ENCODE peak calls at places on chromosomes 13 and 19, in six cellular contexts. B is A549, T is GM23338, L is K562, O is SK-N-SH, I is Panc1. J is an unnamed sample.

GRCh38 chr13:98780451-98780850 is 28.0 kb upstream of the SLC15A1 start:
- DNase-seq in B (no peak), T (no peak), L (no peak), O (no peak), I (no peak), J (no peak)

GRCh38 chr19:752652-753517 is 2.0 kb downstream of the MISP start:
- DNase-seq in B (peak; percentile 95), T (no peak), L (peak; percentile 21), O (no peak), I (no peak), J (peak; percentile 32)

GRCh38 chr19:18541992-18542935 is 1.1 kb downstream of the FKBP8 start:
- DNase-seq in B (no peak), T (peak; percentile 62), L (peak; percentile 41), O (no peak), I (no peak), J (no peak)

GRCh38 chr19:50300814-50301606 is 28.2 kb downstream of the KCNC3 start:
- DNase-seq in B (peak; percentile 81), T (no peak), L (no peak), O (no peak), I (peak; percentile 15), J (no peak)

GRCh38 chr19:2324220-2324948 is 4.0 kb downstream of the LSM7 start:
- DNase-seq in B (no peak), T (no peak), L (no peak), O (no peak), I (no peak), J (no peak)

GRCh38 chr13:91904597-91904996 is 506.2 kb downstream of the GPC5 start:
- DNase-seq in B (no peak), T (no peak), L (no peak), O (no peak), I (no peak), J (no peak)

GRCh38 chr13:88586263-88586662 is 915.1 kb downstream of the SLITRK5 start:
- DNase-seq in B (no peak), T (no peak), L (no peak), O (no peak), I (no peak), J (no peak)

GRCh38 chr19:31356587-31357314 is 7.5 kb upstream of the TSHZ3 start:
- DNase-seq in B (no peak), T (peak; percentile 80), L (peak; percentile 52), O (peak; percentile 32), I (no peak), J (peak; percentile 50)

GRCh38 chr13:110282316-110282841 is 24.6 kb downstream of the COL4A1 start:
- DNase-seq in B (no peak), T (no peak), L (no peak), O (no peak), I (no peak), J (no peak)

GRCh38 chr13:48661112-48661511 is 7.4 kb downstream of the CYSLTR2 start:
- DNase-seq in B (no peak), T (no peak), L (no peak), O (no peak), I (no peak), J (no peak)

GRCh38 chr13:48656621-48657020 is 2.9 kb downstream of the CYSLTR2 start:
- DNase-seq in B (no peak), T (no peak), L (no peak), O (no peak), I (no peak), J (peak; percentile 71)

GRCh38 chr13:48660356-48661076 is 6.8 kb downstream of the CYSLTR2 start:
- DNase-seq in B (no peak), T (no peak), L (no peak), O (no peak), I (no peak), J (peak; percentile 92)

GRCh38 chr13:48667136-48667535 is 13.4 kb downstream of the CYSLTR2 start:
- DNase-seq in B (no peak), T (no peak), L (no peak), O (no peak), I (no peak), J (no peak)

GRCh38 chr13:48662226-48662625 is 8.5 kb downstream of the CYSLTR2 start:
- DNase-seq in B (no peak), T (no peak), L (no peak), O (no peak), I (no peak), J (no peak)
- TF ChIP-seq REST in B (no peak), T (no peak), L (no peak), O (no peak), I (no peak), J (no peak)

GRCh38 chr19:12939908-12940533 is 1.6 kb downstream of the CALR start:
- DNase-seq in B (no peak), T (no peak), L (no peak), O (no peak), I (no peak), J (no peak)
- H3K27ac ChIP-seq in B (no peak overlapping the region), T (peak overlapping the region; percentile 79), L (peak overlapping the region; percentile 60), O (peak overlapping the region; percentile 71), I (peak overlapping the region; percentile 93), J (peak overlapping the region; percentile 97)

DNA sequence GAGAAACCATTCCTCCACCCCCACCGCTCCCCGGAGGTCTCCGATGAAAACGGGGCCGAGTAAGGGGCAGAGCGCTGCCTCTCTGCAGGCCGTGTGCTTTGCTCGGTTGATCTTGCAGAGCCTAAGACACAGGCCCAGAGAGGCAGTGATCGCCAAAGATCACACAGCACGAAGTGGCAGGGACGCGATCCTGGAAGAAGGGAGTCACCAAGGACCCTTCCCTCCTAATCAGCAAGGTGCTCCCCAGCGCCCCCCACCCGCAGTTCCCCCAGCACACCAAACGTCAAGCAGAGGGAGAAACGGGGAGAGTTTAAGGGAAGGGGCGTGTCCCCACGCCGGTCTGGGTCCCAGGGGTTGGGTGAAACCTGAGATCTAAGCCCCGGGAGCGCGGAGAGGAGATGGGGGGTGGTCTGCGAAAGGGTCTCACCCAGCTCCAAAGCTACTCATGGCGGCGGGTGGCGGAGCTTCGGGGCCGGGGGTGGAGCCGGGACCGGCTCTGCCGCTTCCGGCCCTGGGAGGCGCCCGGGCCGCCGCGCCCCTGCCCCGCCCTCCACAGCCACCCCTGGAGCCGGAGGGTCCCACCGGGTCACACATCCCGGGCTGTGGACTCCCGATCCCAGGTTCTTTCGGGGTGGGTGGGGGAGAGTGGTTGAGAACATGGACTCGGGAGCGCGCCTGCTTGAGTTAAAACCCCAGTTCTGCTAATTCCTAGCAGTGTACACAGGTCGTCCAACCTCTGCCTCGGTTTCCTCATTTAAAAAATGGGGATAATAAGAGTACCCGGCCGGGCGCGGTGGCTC is at the start of gene EML2:
- DNase-seq in B (peak; percentile 71), T (peak; percentile 97), L (peak; percentile 80), O (peak; percentile 15), I (no peak), J (no peak)
- TF ChIP-seq CTCF in B (peak; percentile 60), T (peak; percentile 39), L (peak; percentile 30), O (no peak), I (no peak), J (no peak)

GRCh38 chr13:106083620-106084350 is 451.7 kb downstream of the EFNB2 start:
- DNase-seq in B (no peak), T (peak; percentile 79), L (peak; percentile 2), O (peak; percentile 18), I (no peak), J (no peak)
- TF ChIP-seq REST in B (no peak), T (no peak), L (no peak), O (no peak), I (no peak), J (no peak)

DNA sequence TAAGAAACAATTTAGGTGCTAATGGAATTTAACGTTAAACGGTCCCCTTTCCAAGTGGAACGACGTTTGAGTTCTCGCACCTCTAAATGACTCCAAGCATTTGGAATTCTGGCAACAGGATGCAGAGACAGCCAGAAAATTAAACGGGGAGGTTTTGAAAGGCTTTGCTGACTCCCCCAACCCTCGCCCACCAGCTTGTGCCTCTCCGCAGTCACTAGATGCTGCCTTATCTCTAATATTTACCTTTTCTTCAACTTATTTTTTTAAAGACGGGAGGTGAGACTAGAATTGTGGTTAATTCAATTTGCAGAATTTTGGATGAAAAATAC is 2.5 kb downstream of the ZIC2 start:
- DNase-seq in B (no peak), T (no peak), L (no peak), O (peak; percentile 21), I (no peak), J (no peak)
- H3K27ac ChIP-seq in B (peak overlapping the region; percentile 84), T (peak overlapping the region; percentile 28), L (no peak overlapping the region), O (no peak overlapping the region), I (peak overlapping the region; percentile 92), J (no peak overlapping the region)

GRCh38 chr13:46146898-46147297 is 35.1 kb downstream of the LCP1 start:
- DNase-seq in B (no peak), T (peak; percentile 67), L (no peak), O (peak; percentile 42), I (no peak), J (no peak)
- TF ChIP-seq CTCF in B (peak; percentile 27), T (peak; percentile 55), L (no peak), O (peak; percentile 31), I (no peak), J (no peak)

DNA sequence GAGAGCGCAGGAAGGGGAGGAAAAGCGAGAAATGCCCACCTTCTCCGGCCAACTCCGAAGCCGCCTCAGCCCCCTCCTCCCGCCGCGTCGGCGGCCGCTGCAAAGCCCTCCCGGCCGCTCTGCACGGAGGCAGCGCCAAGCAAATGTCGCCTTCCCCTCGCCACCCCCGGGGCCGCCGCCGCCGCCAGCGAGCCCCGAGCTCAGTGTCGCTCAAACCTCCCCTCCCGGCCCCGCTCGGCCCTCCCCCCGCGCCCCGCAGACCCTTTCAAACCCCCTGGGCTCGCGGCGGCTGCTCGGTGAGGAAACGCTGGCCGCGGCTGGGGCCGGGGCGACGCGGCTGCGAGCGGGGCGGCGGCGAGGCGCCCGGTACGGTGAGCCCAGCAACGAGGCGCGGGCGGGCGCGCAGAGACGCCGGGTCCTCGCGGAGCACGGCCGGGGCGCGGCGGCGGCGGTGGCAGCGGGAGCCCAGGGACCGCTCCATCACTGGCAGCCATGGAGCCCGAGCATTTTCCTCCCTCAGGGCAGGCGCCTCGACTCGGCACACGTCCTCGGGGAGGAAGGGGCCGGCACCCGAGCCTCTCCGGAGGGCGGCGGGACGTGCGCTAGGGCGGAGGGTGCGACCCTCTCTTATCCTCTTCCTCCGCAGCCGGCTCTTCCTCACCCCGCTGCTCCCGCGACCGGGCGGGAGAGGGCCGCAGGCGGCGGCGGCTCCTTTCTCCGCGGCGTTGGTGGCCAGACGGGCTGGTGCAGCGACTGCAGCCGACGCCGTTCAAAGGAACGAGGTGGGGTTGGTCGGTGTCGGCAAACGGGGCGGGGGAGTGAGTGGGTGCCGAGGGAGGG is 486 bp upstream of the TSC22D1 start:
- DNase-seq in B (no peak), T (no peak), L (peak; percentile 17), O (peak; percentile 68), I (no peak), J (peak; percentile 20)
- TF ChIP-seq REST in B (no peak), T (no peak), L (no peak), O (no peak), I (no peak), J (no peak)

J was measured in HL-60.